ENCODE peak calls at places on chromosome 22, in eight cellular contexts. Y is tibial artery; X is fibroblast of the aortic adventitia; D is GM23338; R is neuronal stem cell; C is CD4-positive, CD25-positive, alpha-beta regulatory T cell; U is epithelial cell of proximal tubule; F is GM12878. I is an unnamed sample.
A peak's percentile ranks its signal among the peaks of the same experiment; 100 is the strongest.

GRCh38 chr22:27556371-27556770 is 245.2 kb downstream of the MN1 start:
- DNase-seq in Y (no peak), X (no peak), D (no peak), R (no peak), C (no peak), U (no peak), F (no peak), I (no peak)

GRCh38 chr22:33906954-33907353 is 13.3 kb downstream of the LARGE1 start:
- DNase-seq in Y (no peak), X (no peak), D (no peak), R (no peak), C (no peak), U (no peak), F (no peak), I (no peak)

GRCh38 chr22:39309364-39309861 is 10.0 kb downstream of the RPL3 start:
- DNase-seq in Y (no peak), X (no peak), D (peak; percentile 89), R (no peak), C (no peak), U (no peak), F (no peak), I (no peak)

GRCh38 chr22:27732841-27733240 is 68.7 kb downstream of the MN1 start:
- DNase-seq in Y (no peak), X (no peak), D (no peak), R (no peak), C (no peak), U (no peak), F (no peak), I (no peak)

GRCh38 chr22:38467904-38468760 is at the start of gene KDELR3:
- DNase-seq in Y (peak; percentile 39), X (peak; percentile 63), D (peak; percentile 59), R (no peak), C (no peak), U (no peak), F (no peak), I (no peak)

GRCh38 chr22:42039271-42039670 is 31.3 kb downstream of the NAGA start:
- DNase-seq in Y (no peak), X (no peak), D (no peak), R (no peak), C (no peak), U (no peak), F (no peak), I (no peak)

GRCh38 chr22:24521791-24522245 is 26.7 kb downstream of the UPB1 start:
- DNase-seq in Y (no peak), X (peak; percentile 59), D (peak; percentile 91), R (peak; percentile 29), C (no peak), U (peak; percentile 63), F (no peak), I (peak; percentile 48)

GRCh38 chr22:37267128-37267587 is 15.2 kb upstream of the CYTH4 start:
- DNase-seq in Y (no peak), X (peak; percentile 30), D (peak; percentile 84), R (peak; percentile 65), C (peak; percentile 65), U (no peak), F (no peak), I (no peak)

GRCh38 chr22:25060522-25061071 is 108.1 kb downstream of the KIAA1671 start:
- DNase-seq in Y (no peak), X (peak; percentile 33), D (no peak), R (no peak), C (no peak), U (no peak), F (no peak), I (no peak)

GRCh38 chr22:48444320-48445112 is 1383.2 kb downstream of the BRD1 start:
- DNase-seq in Y (no peak), X (no peak), D (no peak), R (no peak), C (no peak), U (no peak), F (peak; percentile 44), I (peak; percentile 58)

GRCh38 chr22:42969348-42969975 is 45.5 kb downstream of the PACSIN2 start:
- DNase-seq in Y (no peak), X (peak; percentile 95), D (no peak), R (no peak), C (no peak), U (no peak), F (no peak), I (no peak)

GRCh38 chr22:44366372-44367310 is 53.9 kb upstream of the SHISAL1 start:
- DNase-seq in Y (no peak), X (no peak), D (no peak), R (no peak), C (no peak), U (no peak), F (no peak), I (no peak)

GRCh38 chr22:28379075-28379806 is 300.4 kb downstream of the TTC28 start:
- DNase-seq in Y (no peak), X (peak; percentile 24), D (no peak), R (no peak), C (no peak), U (no peak), F (no peak), I (no peak)

GRCh38 chr22:40417041-40417440 is 46.6 kb downstream of the SGSM3 start:
- DNase-seq in Y (no peak), X (no peak), D (no peak), R (no peak), C (no peak), U (no peak), F (no peak), I (no peak)

GRCh38 chr22:43821606-43822425 is 9.7 kb upstream of the EFCAB6 start:
- DNase-seq in Y (no peak), X (no peak), D (no peak), R (no peak), C (no peak), U (no peak), F (no peak), I (no peak)

GRCh38 chr22:37314315-37315046 is 32.2 kb downstream of the CYTH4 start:
- DNase-seq in Y (no peak), X (no peak), D (no peak), R (no peak), C (peak; percentile 14), U (no peak), F (no peak), I (no peak)

GRCh38 chr22:23038334-23038642 is 32.0 kb upstream of the GNAZ start:
- DNase-seq in Y (no peak), X (no peak), D (no peak), R (no peak), C (no peak), U (no peak), F (no peak), I (no peak)
- H3K4me3 ChIP-seq in Y (no peak overlapping the region), X (no peak overlapping the region), D (no peak overlapping the region), R (no peak overlapping the region), C (no peak overlapping the region), U (no peak overlapping the region), F (no peak overlapping the region), I (no peak overlapping the region)

DNA sequence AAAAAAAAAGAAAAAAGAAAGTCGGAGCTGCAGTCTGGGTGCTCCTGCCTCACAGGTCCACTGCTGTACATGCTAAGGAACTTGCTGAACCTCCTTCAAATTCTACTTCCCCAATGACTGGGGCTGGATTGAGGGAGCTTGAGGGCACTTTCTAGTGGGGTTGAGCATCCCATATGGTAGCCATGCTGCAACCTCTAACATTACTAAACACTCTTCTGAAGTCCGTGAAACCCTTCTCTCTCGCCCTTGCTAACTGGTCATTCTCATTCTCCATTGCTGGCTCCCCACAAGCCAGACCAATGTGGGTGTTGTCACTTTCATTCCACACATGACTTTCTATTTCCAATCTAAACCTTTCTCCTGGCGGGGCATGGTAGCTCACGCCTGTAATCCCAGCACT is 1.2 kb downstream of the ESS2 start:
- DNase-seq in Y (no peak), X (no peak), D (no peak), R (no peak), C (no peak), U (no peak), F (no peak), I (no peak)
- H3K4me3 ChIP-seq in Y (no peak overlapping the region), X (peak overlapping the region; percentile 40), D (peak overlapping the region; percentile 98), R (peak overlapping the region; percentile 73), C (no peak overlapping the region), U (no peak overlapping the region), F (peak overlapping the region; percentile 100), I (no peak overlapping the region)

GRCh38 chr22:30222321-30222720 is 24.2 kb downstream of the LIF start:
- DNase-seq in Y (no peak), X (no peak), D (no peak), R (no peak), C (no peak), U (no peak), F (no peak), I (no peak)

GRCh38 chr22:30223303-30223702 is 23.3 kb downstream of the LIF start:
- DNase-seq in Y (no peak), X (no peak), D (no peak), R (no peak), C (no peak), U (no peak), F (no peak), I (no peak)

GRCh38 chr22:30219668-30220278 is 26.8 kb downstream of the LIF start:
- DNase-seq in Y (no peak), X (no peak), D (no peak), R (no peak), C (no peak), U (no peak), F (no peak), I (no peak)

GRCh38 chr22:30220338-30221009 is 26.1 kb downstream of the LIF start:
- DNase-seq in Y (no peak), X (no peak), D (no peak), R (no peak), C (no peak), U (no peak), F (no peak), I (no peak)

GRCh38 chr22:30221121-30221992 is 25.2 kb downstream of the LIF start:
- DNase-seq in Y (no peak), X (no peak), D (no peak), R (no peak), C (no peak), U (no peak), F (peak; percentile 56), I (peak; percentile 22)
- H3K4me3 ChIP-seq in Y (no peak overlapping the region), X (no peak overlapping the region), D (no peak overlapping the region), R (no peak overlapping the region), C (peak overlapping the region; percentile 43), U (no peak overlapping the region), F (no peak overlapping the region), I (no peak overlapping the region)

GRCh38 chr22:20944042-20944441 is 23.0 kb upstream of the AIFM3 start:
- DNase-seq in Y (no peak), X (no peak), D (no peak), R (no peak), C (no peak), U (no peak), F (no peak), I (no peak)

GRCh38 chr22:20940904-20941385 is 23.7 kb downstream of the CRKL start:
- DNase-seq in Y (no peak), X (no peak), D (no peak), R (no peak), C (no peak), U (no peak), F (no peak), I (no peak)

GRCh38 chr22:20945578-20945934 is 21.5 kb upstream of the AIFM3 start:
- DNase-seq in Y (no peak), X (no peak), D (no peak), R (no peak), C (no peak), U (no peak), F (no peak), I (no peak)

GRCh38 chr22:20946080-20946986 is 20.7 kb upstream of the AIFM3 start:
- DNase-seq in Y (no peak), X (peak; percentile 11), D (no peak), R (no peak), C (no peak), U (no peak), F (no peak), I (no peak)

GRCh38 chr22:20943104-20943933 is 23.7 kb upstream of the AIFM3 start:
- DNase-seq in Y (no peak), X (no peak), D (no peak), R (no peak), C (no peak), U (no peak), F (no peak), I (no peak)
- H3K4me3 ChIP-seq in Y (no peak overlapping the region), X (no peak overlapping the region), D (no peak overlapping the region), R (no peak overlapping the region), C (no peak overlapping the region), U (no peak overlapping the region), F (no peak overlapping the region), I (no peak overlapping the region)

I was measured in GM12864.